ENCODE peak calls at places on chromosome 21, in four cellular contexts. A is SK-N-SH, P is H9, M is DND-41. W is an unnamed sample.

GRCh38 chr21:41207401-41208388 is 39.7 kb downstream of the BACE2 start:
- DNase-seq in A (no peak), P (no peak), M (no peak), W (peak; percentile 90)

GRCh38 chr21:33317226-33317625 is 7.5 kb upstream of the IFNAR1 start:
- DNase-seq in A (no peak), P (no peak), M (no peak), W (no peak)

GRCh38 chr21:37155216-37155615 is 82.2 kb downstream of the TTC3 start:
- DNase-seq in A (no peak), P (no peak), M (no peak), W (no peak)

GRCh38 chr21:42186591-42186990 is 32.3 kb upstream of the ABCG1 start:
- DNase-seq in A (no peak), P (no peak), M (no peak), W (no peak)

GRCh38 chr21:41444703-41445464 is 18.8 kb downstream of the MX1 start:
- DNase-seq in A (no peak), P (no peak), M (no peak), W (no peak)

GRCh38 chr21:17819878-17820232 is 699 bp upstream of the C21orf91 start:
- DNase-seq in A (peak; percentile 5), P (no peak), M (no peak), W (no peak)

GRCh38 chr21:43193651-43194302 is 25.0 kb downstream of the CRYAA start:
- DNase-seq in A (peak; percentile 38), P (peak; percentile 27), M (peak; percentile 25), W (peak; percentile 95)

GRCh38 chr21:31335957-31336738 is 7.9 kb downstream of the TIAM1 start:
- DNase-seq in A (no peak), P (no peak), M (no peak), W (peak; percentile 94)

DNA sequence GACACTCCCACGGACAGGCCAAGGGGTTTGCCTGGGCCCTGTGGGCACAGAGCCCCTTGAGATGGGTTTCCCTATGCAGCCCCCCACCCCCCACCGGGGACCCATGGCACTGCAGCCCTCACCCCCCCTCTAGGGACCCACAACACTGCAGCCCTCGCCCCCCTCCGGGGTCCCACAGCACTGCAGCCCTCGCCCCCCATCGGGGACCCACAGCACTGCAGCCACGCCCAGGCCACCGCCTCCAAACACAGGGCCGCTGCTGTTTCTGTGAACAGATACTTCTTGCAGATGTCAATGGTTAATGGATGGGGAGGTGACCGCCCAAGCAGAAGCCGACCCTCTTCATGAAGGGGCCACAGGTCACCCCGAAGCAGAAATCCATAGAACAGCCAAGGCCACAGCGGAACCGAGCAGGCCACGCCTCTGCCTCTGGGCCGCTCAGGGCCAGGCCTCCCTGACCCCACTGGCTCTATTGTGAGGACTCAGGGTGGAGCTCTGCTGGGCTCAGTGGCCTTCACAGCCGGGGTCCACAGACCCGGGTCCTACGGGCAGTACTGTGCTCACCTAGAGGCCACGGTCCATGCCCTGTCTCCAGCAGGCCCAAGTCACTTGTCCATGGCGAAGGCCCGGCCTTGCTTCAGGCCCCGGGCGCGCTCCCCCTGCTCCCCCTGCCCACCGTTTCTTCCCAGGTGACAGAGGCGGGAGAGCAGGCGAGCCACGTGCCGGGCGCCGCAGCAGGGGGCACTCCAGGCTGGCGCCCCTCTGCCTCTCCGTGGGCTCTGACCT is 4.1 kb upstream of the POFUT2 start:
- DNase-seq in A (peak; percentile 33), P (peak; percentile 38), M (no peak), W (peak; percentile 45)
- H3K4me2 ChIP-seq in A (no peak overlapping the region), P (no peak overlapping the region), M (no peak overlapping the region), W (no peak overlapping the region)

GRCh38 chr21:26909972-26910371 is 56.9 kb downstream of the ADAMTS5 start:
- DNase-seq in A (no peak), P (peak; percentile 53), M (no peak), W (no peak)
- TF ChIP-seq CTCF in A (peak; percentile 28), P (peak; percentile 56), M (no peak), W (no peak)

GRCh38 chr21:34819357-34819999 is 150.7 kb downstream of the CLIC6 start:
- DNase-seq in A (no peak), P (no peak), M (no peak), W (no peak)
- H3K4me2 ChIP-seq in A (no peak overlapping the region), P (no peak overlapping the region), M (no peak overlapping the region), W (no peak overlapping the region)

GRCh38 chr21:29114765-29115164 is 15.7 kb upstream of the MAP3K7CL start:
- DNase-seq in A (no peak), P (no peak), M (no peak), W (peak; percentile 39)
- TF ChIP-seq CTCF in A (no peak), P (no peak), M (no peak), W (no peak)

DNA sequence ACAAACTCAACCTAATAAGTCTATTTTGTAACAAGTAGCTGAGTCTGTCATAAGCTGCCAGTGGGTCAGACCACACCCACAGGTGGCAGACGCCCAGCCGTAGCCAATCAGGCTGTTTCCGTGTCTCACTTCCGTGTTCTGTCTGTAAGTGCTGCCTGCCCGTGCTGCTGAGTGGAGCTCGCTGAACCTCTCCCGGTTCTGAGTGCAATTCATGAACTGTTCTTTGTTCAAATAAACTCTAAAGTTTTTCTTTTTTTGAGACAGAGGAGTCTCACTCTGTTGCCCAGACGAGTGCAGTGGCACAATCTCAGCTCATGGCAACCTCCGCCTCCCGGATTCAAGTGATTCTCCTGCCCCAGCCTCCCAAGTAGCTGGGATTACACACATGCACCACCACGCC is 25.1 kb downstream of the POFUT2 start:
- DNase-seq in A (peak; percentile 10), P (peak; percentile 15), M (no peak), W (peak; percentile 22)
- H3K4me2 ChIP-seq in A (no peak overlapping the region), P (no peak overlapping the region), M (no peak overlapping the region), W (no peak overlapping the region)

GRCh38 chr21:44872266-44872567 is 1.3 kb downstream of the PTTG1IP start:
- DNase-seq in A (no peak), P (no peak), M (no peak), W (no peak)
- TF ChIP-seq CTCF in A (no peak), P (no peak), M (no peak), W (no peak)